ENCODE peak calls at places on chromosome 5, in four cellular contexts. One of them, this sample, is unnamed.

GRCh38 chr5:55232194-55232984 is 1.0 kb downstream of the CCNO start:
- DNase-seq in HepG2: no peak
- DNase-seq in WTC11: peak
- DNase-seq in K562: no peak
- DNase-seq in this sample: no peak

GRCh38 chr5:81424728-81425127 is 30.8 kb upstream of the ACOT12 start:
- DNase-seq in WTC11: no peak
- DNase-seq in K562: no peak
- DNase-seq in HepG2: no peak
- DNase-seq in this sample: no peak

GRCh38 chr5:126403871-126404270 is 19.3 kb upstream of the GRAMD2B start:
- DNase-seq in K562: no peak
- DNase-seq in HepG2: no peak
- DNase-seq in WTC11: no peak
- DNase-seq in this sample: no peak

GRCh38 chr5:80825780-80826460 is 134.2 kb upstream of the RASGRF2 start:
- DNase-seq in HepG2: no peak
- DNase-seq in K562: no peak
- DNase-seq in WTC11: no peak
- DNase-seq in this sample: no peak

GRCh38 chr5:178627259-178627598 is 379 bp upstream of the CLK4 start:
- DNase-seq in WTC11: no peak
- DNase-seq in HepG2: no peak
- DNase-seq in K562: no peak
- DNase-seq in this sample: no peak

GRCh38 chr5:175219256-175219835 is 224.6 kb downstream of the DRD1 start:
- DNase-seq in HepG2: no peak
- DNase-seq in K562: no peak
- DNase-seq in WTC11: no peak
- DNase-seq in this sample: no peak

GRCh38 chr5:14450055-14450524 is 131.5 kb upstream of the OTULINL start:
- DNase-seq in K562: no peak
- DNase-seq in WTC11: no peak
- DNase-seq in HepG2: no peak
- DNase-seq in this sample: no peak

GRCh38 chr5:134845335-134845851 is 375 bp upstream of the C5orf24 start:
- DNase-seq in K562: no peak
- DNase-seq in WTC11: no peak
- DNase-seq in HepG2: no peak
- DNase-seq in this sample: no peak

GRCh38 chr5:164962302-164962961 is 1457.0 kb downstream of the MAT2B start:
- DNase-seq in HepG2: no peak
- DNase-seq in K562: no peak
- DNase-seq in WTC11: no peak
- DNase-seq in this sample: no peak

GRCh38 chr5:14727428-14727865 is 62.9 kb downstream of the OTULIN start:
- DNase-seq in HepG2: peak
- DNase-seq in WTC11: peak
- DNase-seq in K562: peak
- DNase-seq in this sample: no peak

GRCh38 chr5:52824827-52825226 is 37.1 kb downstream of the ITGA1 start:
- DNase-seq in WTC11: no peak
- DNase-seq in HepG2: no peak
- DNase-seq in K562: no peak
- DNase-seq in this sample: no peak

GRCh38 chr5:17216974-17217325 is 481 bp upstream of the BASP1 start:
- DNase-seq in K562: no peak
- DNase-seq in HepG2: no peak
- DNase-seq in WTC11: peak
- DNase-seq in this sample: no peak

GRCh38 chr5:115815006-115815692 is 1.3 kb downstream of the CDO1 start:
- DNase-seq in WTC11: no peak
- DNase-seq in HepG2: no peak
- DNase-seq in K562: no peak
- DNase-seq in this sample: no peak

GRCh38 chr5:132344775-132345514 is 24.6 kb upstream of the SLC22A5 start:
- DNase-seq in K562: peak
- DNase-seq in WTC11: no peak
- DNase-seq in HepG2: no peak
- DNase-seq in this sample: no peak

GRCh38 chr5:132339502-132339901 is 30.0 kb upstream of the SLC22A5 start:
- DNase-seq in HepG2: no peak
- DNase-seq in K562: no peak
- DNase-seq in WTC11: no peak
- DNase-seq in this sample: no peak

GRCh38 chr5:132342291-132343180 is 27.0 kb upstream of the SLC22A5 start:
- DNase-seq in HepG2: no peak
- DNase-seq in WTC11: no peak
- DNase-seq in K562: no peak
- DNase-seq in this sample: no peak
- TF ChIP-seq NR2C2 in HepG2: no peak
- TF ChIP-seq NR2C2 in WTC11: no peak
- TF ChIP-seq NR2C2 in K562: no peak
- TF ChIP-seq NR2C2 in this sample: no peak

GRCh38 chr5:5156461-5157082 is 16.4 kb downstream of the ADAMTS16 start:
- DNase-seq in K562: no peak
- DNase-seq in WTC11: no peak
- DNase-seq in HepG2: no peak
- DNase-seq in this sample: no peak
- TF ChIP-seq NR2C2 in K562: no peak
- TF ChIP-seq NR2C2 in WTC11: no peak
- TF ChIP-seq NR2C2 in HepG2: no peak
- TF ChIP-seq NR2C2 in this sample: no peak

GRCh38 chr5:38598994-38599611 is 42.7 kb upstream of the LIFR start:
- DNase-seq in HepG2: peak
- DNase-seq in K562: no peak
- DNase-seq in WTC11: no peak
- DNase-seq in this sample: no peak
- TF ChIP-seq NR2C2 in HepG2: no peak
- TF ChIP-seq NR2C2 in K562: no peak
- TF ChIP-seq NR2C2 in WTC11: no peak
- TF ChIP-seq NR2C2 in this sample: no peak

DNA sequence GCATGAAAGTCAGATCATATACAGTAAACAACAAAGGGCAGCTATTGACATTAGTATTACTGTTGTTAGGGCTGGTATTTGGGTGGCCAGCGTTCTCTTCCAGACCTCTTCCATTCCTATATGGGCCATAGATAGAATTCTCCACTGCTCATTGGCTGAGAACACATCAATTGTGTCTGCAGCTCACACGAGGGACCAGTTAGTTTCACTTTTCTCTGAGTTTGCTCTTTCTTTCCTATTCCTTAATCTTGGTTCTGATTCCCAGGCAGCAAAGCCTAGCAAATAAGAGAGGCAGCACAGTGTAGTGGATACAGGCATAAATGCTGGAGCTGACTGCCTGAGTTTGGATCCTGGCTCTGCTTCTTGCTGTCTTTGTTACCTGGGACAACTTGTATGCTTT is 476.4 kb downstream of the SPOCK1 start:
- DNase-seq in HepG2: no peak
- DNase-seq in K562: no peak
- DNase-seq in WTC11: no peak
- DNase-seq in this sample: no peak
- TF ChIP-seq NR2C2 in HepG2: no peak
- TF ChIP-seq NR2C2 in K562: no peak
- TF ChIP-seq NR2C2 in WTC11: no peak
- TF ChIP-seq NR2C2 in this sample: no peak

GRCh38 chr5:176866913-176867312 is 32.2 kb downstream of the HK3 start:
- DNase-seq in HepG2: no peak
- DNase-seq in WTC11: no peak
- DNase-seq in K562: peak
- DNase-seq in this sample: no peak
- TF ChIP-seq NR2C2 in HepG2: no peak
- TF ChIP-seq NR2C2 in WTC11: no peak
- TF ChIP-seq NR2C2 in K562: peak
- TF ChIP-seq NR2C2 in this sample: no peak

GRCh38 chr5:127518319-127518621 is 830 bp downstream of the PRRC1 start:
- DNase-seq in K562: no peak
- DNase-seq in WTC11: no peak
- DNase-seq in HepG2: no peak
- DNase-seq in this sample: peak

GRCh38 chr5:127519527-127519926 is 2.1 kb downstream of the PRRC1 start:
- DNase-seq in HepG2: no peak
- DNase-seq in WTC11: no peak
- DNase-seq in K562: no peak
- DNase-seq in this sample: no peak

GRCh38 chr5:127515693-127516440 is 1.6 kb upstream of the PRRC1 start:
- DNase-seq in WTC11: no peak
- DNase-seq in K562: no peak
- DNase-seq in HepG2: peak
- DNase-seq in this sample: no peak

GRCh38 chr5:127517480-127518318 is at the start of gene PRRC1:
- DNase-seq in K562: peak
- DNase-seq in WTC11: peak
- DNase-seq in HepG2: peak
- DNase-seq in this sample: peak

DNA sequence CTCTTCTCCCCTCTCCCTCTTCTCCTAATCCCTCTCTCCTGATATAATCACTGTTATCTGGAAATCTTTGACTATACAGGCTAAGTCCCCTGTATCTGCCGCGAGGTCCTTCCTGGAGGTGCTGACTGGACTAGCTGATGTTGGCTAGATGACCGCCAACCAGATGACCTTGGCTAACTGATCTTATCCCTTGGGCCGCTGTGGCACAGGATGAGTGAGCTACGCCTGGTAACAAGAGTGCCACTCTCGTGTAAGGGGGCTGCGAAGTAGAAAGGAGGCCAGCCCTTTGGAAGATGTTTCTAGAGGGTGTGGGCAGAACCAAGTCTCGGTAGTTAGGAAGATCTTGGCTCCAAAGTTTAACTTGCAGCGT is 345 bp upstream of the PRRC1 start:
- DNase-seq in HepG2: peak
- DNase-seq in K562: no peak
- DNase-seq in WTC11: no peak
- DNase-seq in this sample: peak
- TF ChIP-seq NR2C2 in HepG2: no peak
- TF ChIP-seq NR2C2 in K562: peak
- TF ChIP-seq NR2C2 in WTC11: no peak
- TF ChIP-seq NR2C2 in this sample: no peak

GRCh38 chr5:124641154-124641792 is 105.2 kb downstream of the ZNF608 start:
- DNase-seq in WTC11: no peak
- DNase-seq in HepG2: no peak
- DNase-seq in K562: no peak
- DNase-seq in this sample: no peak
- TF ChIP-seq NR2C2 in WTC11: no peak
- TF ChIP-seq NR2C2 in HepG2: no peak
- TF ChIP-seq NR2C2 in K562: no peak
- TF ChIP-seq NR2C2 in this sample: no peak

GRCh38 chr5:89265511-89266169 is 382.7 kb upstream of the MEF2C start:
- DNase-seq in HepG2: no peak
- DNase-seq in WTC11: no peak
- DNase-seq in K562: no peak
- DNase-seq in this sample: no peak
- TF ChIP-seq NR2C2 in HepG2: no peak
- TF ChIP-seq NR2C2 in WTC11: no peak
- TF ChIP-seq NR2C2 in K562: no peak
- TF ChIP-seq NR2C2 in this sample: no peak

GRCh38 chr5:145835839-145836222 is 689 bp upstream of the PRELID2 start:
- DNase-seq in K562: no peak
- DNase-seq in HepG2: no peak
- DNase-seq in WTC11: no peak
- DNase-seq in this sample: no peak
- TF ChIP-seq NR2C2 in K562: peak
- TF ChIP-seq NR2C2 in HepG2: no peak
- TF ChIP-seq NR2C2 in WTC11: no peak
- TF ChIP-seq NR2C2 in this sample: no peak

GRCh38 chr5:2800035-2800434 is 48.6 kb upstream of the IRX2 start:
- DNase-seq in WTC11: no peak
- DNase-seq in HepG2: no peak
- DNase-seq in K562: no peak
- DNase-seq in this sample: no peak
- TF ChIP-seq NR2C2 in WTC11: no peak
- TF ChIP-seq NR2C2 in HepG2: no peak
- TF ChIP-seq NR2C2 in K562: no peak
- TF ChIP-seq NR2C2 in this sample: no peak

This sample was measured in GM12878.